ENCODE peak calls at places on chromosomes 3 and 15, in nine cellular contexts. M, R, X, Y, T, V, L, Q and B are unnamed samples.

GRCh38 chr15:83127547-83128150 is 20.2 kb downstream of the TM6SF1 start:
- DNase-seq in M (no peak), R (no peak), X (no peak), Y (no peak), T (no peak), V (no peak), L (no peak), Q (no peak), B (no peak)

GRCh38 chr15:55060831-55061230 is 135.9 kb downstream of the RSL24D1 start:
- DNase-seq in M (no peak), R (no peak), X (no peak), Y (no peak), T (no peak), V (no peak), L (no peak), Q (no peak), B (no peak)

GRCh38 chr15:74182131-74182530 is 8.6 kb downstream of the ISLR start:
- DNase-seq in M (no peak), R (no peak), X (no peak), Y (no peak), T (no peak), V (no peak), L (peak; percentile 57), Q (no peak), B (no peak)

GRCh38 chr15:100918690-100919480 is at the start of gene LRRK1:
- DNase-seq in M (peak; percentile 49), R (no peak), X (peak; percentile 56), Y (peak; percentile 71), T (no peak), V (no peak), L (peak; percentile 73), Q (peak; percentile 70), B (peak; percentile 61)

GRCh38 chr3:85208650-85209049 is 249.9 kb downstream of the CADM2 start:
- DNase-seq in M (no peak), R (no peak), X (no peak), Y (no peak), T (no peak), V (no peak), L (no peak), Q (no peak), B (no peak)

GRCh38 chr3:120092444-120092843 is 1.8 kb downstream of the GSK3B start:
- DNase-seq in M (no peak), R (no peak), X (no peak), Y (no peak), T (no peak), V (no peak), L (no peak), Q (no peak), B (no peak)

GRCh38 chr15:51022206-51022605 is 72.5 kb downstream of the TNFAIP8L3 start:
- DNase-seq in M (no peak), R (no peak), X (no peak), Y (no peak), T (no peak), V (no peak), L (no peak), Q (no peak), B (no peak)

GRCh38 chr15:95202569-95203349 is 971.4 kb downstream of the MCTP2 start:
- DNase-seq in M (no peak), R (no peak), X (no peak), Y (no peak), T (no peak), V (no peak), L (no peak), Q (no peak), B (no peak)

GRCh38 chr3:32460031-32460749 is 42.5 kb downstream of the CMTM6 start:
- DNase-seq in M (no peak), R (no peak), X (peak; percentile 90), Y (no peak), T (no peak), V (no peak), L (no peak), Q (peak; percentile 94), B (no peak)

GRCh38 chr3:128488995-128489859 is 3.8 kb downstream of the GATA2 start:
- DNase-seq in M (peak; percentile 52), R (no peak), X (peak; percentile 61), Y (peak; percentile 73), T (peak; percentile 65), V (peak; percentile 78), L (no peak), Q (no peak), B (no peak)

GRCh38 chr15:75235760-75236729 is 22.1 kb upstream of the GOLGA6C start:
- DNase-seq in M (no peak), R (no peak), X (no peak), Y (peak; percentile 54), T (no peak), V (no peak), L (peak; percentile 67), Q (no peak), B (peak; percentile 3)

GRCh38 chr3:151168269-151169094 is 34.5 kb downstream of the GPR171 start:
- DNase-seq in M (peak; percentile 89), R (no peak), X (peak; percentile 81), Y (peak; percentile 74), T (peak; percentile 72), V (peak; percentile 64), L (peak; percentile 64), Q (peak; percentile 68), B (peak; percentile 91)

GRCh38 chr15:35933531-35933930 is 387.6 kb upstream of the DPH6 start:
- DNase-seq in M (no peak), R (no peak), X (no peak), Y (no peak), T (no peak), V (no peak), L (no peak), Q (no peak), B (no peak)

GRCh38 chr15:96324192-96324895 is 6.2 kb upstream of the NR2F2 start:
- DNase-seq in M (peak; percentile 20), R (no peak), X (peak; percentile 61), Y (peak; percentile 81), T (no peak), V (no peak), L (no peak), Q (no peak), B (no peak)

GRCh38 chr15:40146037-40146436 is 14.8 kb upstream of the BUB1B start:
- DNase-seq in M (no peak), R (no peak), X (no peak), Y (no peak), T (no peak), V (no peak), L (peak; percentile 77), Q (no peak), B (no peak)

GRCh38 chr15:96052154-96052553 is 278.3 kb upstream of the NR2F2 start:
- DNase-seq in M (no peak), R (no peak), X (no peak), Y (no peak), T (no peak), V (no peak), L (no peak), Q (no peak), B (no peak)

GRCh38 chr15:89743594-89743993 is 7.5 kb downstream of the MESP1 start:
- DNase-seq in M (no peak), R (no peak), X (no peak), Y (no peak), T (no peak), V (no peak), L (peak; percentile 57), Q (no peak), B (no peak)

GRCh38 chr3:177777699-177778098 is 580.4 kb upstream of the TBL1XR1 start:
- DNase-seq in M (peak; percentile 72), R (no peak), X (peak; percentile 49), Y (peak; percentile 63), T (peak; percentile 52), V (no peak), L (no peak), Q (peak; percentile 58), B (peak; percentile 39)

DNA sequence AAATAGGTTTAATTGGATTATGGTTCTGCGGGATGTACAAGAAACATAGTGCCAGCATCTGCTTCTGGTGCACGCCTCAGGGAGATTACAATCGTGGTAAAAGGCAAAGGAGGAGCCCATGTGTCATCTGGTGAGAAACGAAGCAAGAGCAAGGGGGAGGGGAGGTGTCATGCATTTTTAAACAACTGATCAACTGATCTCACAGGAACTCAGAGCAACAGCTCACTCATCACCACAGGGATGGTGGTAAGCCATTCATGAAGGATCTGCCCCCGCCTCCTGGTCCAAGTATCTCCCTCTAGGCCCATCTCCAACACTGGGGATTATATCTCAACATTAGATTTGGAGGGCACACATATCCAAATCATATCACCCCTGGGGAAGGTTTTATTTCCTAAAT is 42.1 kb upstream of the FGF7 start:
- DNase-seq in M (no peak), R (no peak), X (peak; percentile 53), Y (no peak), T (no peak), V (no peak), L (no peak), Q (no peak), B (no peak)
- H3K27ac ChIP-seq in M (no peak overlapping the region), R (no peak overlapping the region), X (no peak overlapping the region), Y (no peak overlapping the region), T (no peak overlapping the region), V (no peak overlapping the region), L (no peak overlapping the region), Q (no peak overlapping the region), B (no peak overlapping the region)

DNA sequence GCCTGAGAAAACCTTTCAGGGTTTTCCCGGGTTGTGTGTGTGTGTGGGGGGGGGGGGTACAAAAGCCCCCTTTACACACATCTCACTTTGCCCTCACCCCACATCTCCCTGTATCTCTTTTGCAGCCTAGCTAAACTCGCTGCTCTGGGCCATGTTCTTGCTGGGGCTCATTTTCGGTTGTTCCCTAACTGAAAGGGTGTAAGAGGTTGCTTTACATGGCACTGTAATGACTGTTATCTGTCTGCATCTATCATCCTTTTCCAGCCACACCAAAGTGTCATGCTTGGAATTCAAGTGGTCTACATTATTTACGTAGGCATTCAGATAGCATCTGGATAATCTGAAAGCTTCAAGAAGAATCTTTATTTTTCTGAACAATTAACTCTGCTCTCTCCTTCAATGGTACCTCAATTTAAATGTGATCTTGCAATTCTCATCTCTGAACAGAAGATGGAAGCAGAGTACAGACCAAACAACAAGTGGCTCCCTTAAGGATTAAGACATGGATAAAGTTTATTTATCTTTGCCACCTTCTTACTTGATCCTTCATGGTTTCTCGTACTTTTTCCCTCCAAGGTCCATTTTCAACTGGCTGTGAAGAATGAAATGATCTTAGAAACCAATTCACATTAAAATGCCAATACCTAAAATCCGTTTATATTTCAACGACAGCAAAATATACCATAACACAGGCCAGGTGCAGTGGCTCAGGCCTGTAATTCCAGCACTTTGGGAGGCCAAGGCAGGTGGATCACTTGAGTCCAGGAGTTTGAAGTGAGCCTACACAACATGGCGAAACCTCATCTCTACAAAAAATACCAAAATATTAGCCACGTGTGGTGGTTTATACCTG is 34.9 kb downstream of the DCLK3 start:
- DNase-seq in M (no peak), R (no peak), X (peak; percentile 44), Y (no peak), T (peak; percentile 34), V (no peak), L (no peak), Q (peak; percentile 55), B (no peak)
- H3K36me3 ChIP-seq in M (no peaks in the 10 kb centered on the region), R (no peaks in the 10 kb centered on the region), X (no peaks in the 10 kb centered on the region), Y (no peaks in the 10 kb centered on the region), T (no peaks in the 10 kb centered on the region), V (no peaks in the 10 kb centered on the region), L (no peaks in the 10 kb centered on the region), Q (no peaks in the 10 kb centered on the region), B (no peaks in the 10 kb centered on the region)

GRCh38 chr3:114584734-114585371 is 291.0 kb downstream of the TIGIT start:
- DNase-seq in M (no peak), R (no peak), X (no peak), Y (no peak), T (no peak), V (no peak), L (no peak), Q (no peak), B (no peak)
- H3K27ac ChIP-seq in M (no peak overlapping the region), R (no peak overlapping the region), X (no peak overlapping the region), Y (no peak overlapping the region), T (no peak overlapping the region), V (peak overlapping the region; percentile 35), L (no peak overlapping the region), Q (no peak overlapping the region), B (peak overlapping the region; percentile 70)

GRCh38 chr3:15563190-15563589 is 38.2 kb downstream of the HACL1 start:
- DNase-seq in M (no peak), R (no peak), X (no peak), Y (no peak), T (no peak), V (no peak), L (no peak), Q (no peak), B (no peak)
- H3K36me3 ChIP-seq in M (peaks cover 7% of the 10 kb centered on the region), R (peaks cover 40% of the 10 kb centered on the region), X (peaks cover 5% of the 10 kb centered on the region), Y (peaks cover 63% of the 10 kb centered on the region), T (peaks cover 15% of the 10 kb centered on the region), V (peaks cover 3% of the 10 kb centered on the region), L (peaks cover 64% of the 10 kb centered on the region), Q (peaks cover 76% of the 10 kb centered on the region), B (peaks cover 11% of the 10 kb centered on the region)